ENCODE peak calls at places on chromosome 17, in nine cellular contexts. Z is cardiac fibroblast, U is body of pancreas, V is A549, Y is SK-N-SH, K is endodermal cell, T is tibial artery, H is AG04450, J is fibroblast of villous mesenchyme. C is an unnamed sample.

GRCh38 chr17:59149841-59150511 is 5.0 kb downstream of the SKA2 start:
- DNase-seq in Z (no peak), U (no peak), V (peak; percentile 10), Y (no peak), K (peak; percentile 57), T (no peak), H (no peak), J (no peak), C (no peak)

GRCh38 chr17:67364847-67365761 is 1.3 kb downstream of the PSMD12 start:
- DNase-seq in Z (no peak), U (no peak), V (no peak), Y (no peak), K (no peak), T (no peak), H (no peak), J (no peak), C (no peak)

GRCh38 chr17:15398291-15398690 is 56.9 kb upstream of the TEKT3 start:
- DNase-seq in Z (peak; percentile 38), U (peak; percentile 30), V (no peak), Y (peak; percentile 57), K (peak; percentile 47), T (no peak), H (no peak), J (peak; percentile 34), C (no peak)

GRCh38 chr17:70006159-70006558 is 68.9 kb upstream of the KCNJ16 start:
- DNase-seq in Z (peak; percentile 90), U (no peak), V (no peak), Y (no peak), K (no peak), T (no peak), H (no peak), J (no peak), C (no peak)

GRCh38 chr17:17778308-17779014 is 58.3 kb downstream of the SREBF1 start:
- DNase-seq in Z (peak; percentile 28), U (peak; percentile 59), V (no peak), Y (peak; percentile 68), K (no peak), T (no peak), H (peak; percentile 73), J (peak; percentile 94), C (no peak)

GRCh38 chr17:21548236-21548635 is 144.1 kb upstream of the KCNJ18 start:
- DNase-seq in Z (no peak), U (no peak), V (no peak), Y (no peak), K (no peak), T (no peak), H (no peak), J (no peak), C (no peak)

GRCh38 chr17:63775420-63775819 is 1.4 kb downstream of the DDX42 start:
- DNase-seq in Z (peak; percentile 11), U (no peak), V (no peak), Y (peak; percentile 20), K (peak; percentile 74), T (no peak), H (no peak), J (peak; percentile 23), C (no peak)

GRCh38 chr17:17892009-17892408 is 55.2 kb upstream of the SREBF1 start:
- DNase-seq in Z (no peak), U (no peak), V (no peak), Y (no peak), K (peak; percentile 71), T (no peak), H (no peak), J (no peak), C (no peak)

GRCh38 chr17:4920351-4921048 is 11.6 kb upstream of the GP1BA start:
- DNase-seq in Z (peak; percentile 65), U (peak; percentile 50), V (no peak), Y (no peak), K (no peak), T (no peak), H (no peak), J (peak; percentile 80), C (no peak)

GRCh38 chr17:49031965-49032928 is 35.1 kb downstream of the IGF2BP1 start:
- DNase-seq in Z (peak; percentile 89), U (peak; percentile 58), V (peak; percentile 87), Y (peak; percentile 88), K (peak; percentile 90), T (no peak), H (peak; percentile 60), J (peak; percentile 86), C (peak; percentile 22)

GRCh38 chr17:46972346-46972745 is 6.7 kb downstream of the RPRML start:
- DNase-seq in Z (no peak), U (peak; percentile 34), V (no peak), Y (no peak), K (no peak), T (no peak), H (no peak), J (no peak), C (no peak)

GRCh38 chr17:32943647-32944191 is 15.8 kb downstream of the TMEM98 start:
- DNase-seq in Z (peak; percentile 67), U (peak; percentile 71), V (no peak), Y (no peak), K (peak; percentile 50), T (no peak), H (peak; percentile 38), J (peak; percentile 88), C (peak; percentile 75)

GRCh38 chr17:15112881-15113617 is 152.1 kb downstream of the PMP22 start:
- DNase-seq in Z (no peak), U (no peak), V (no peak), Y (no peak), K (peak; percentile 39), T (no peak), H (no peak), J (no peak), C (no peak)

GRCh38 chr17:79513805-79514535 is 96.9 kb downstream of the RBFOX3 start:
- DNase-seq in Z (no peak), U (no peak), V (peak; percentile 34), Y (no peak), K (no peak), T (no peak), H (no peak), J (no peak), C (no peak)

GRCh38 chr17:41334385-41334784 is 16.2 kb downstream of the KRT33A start:
- DNase-seq in Z (no peak), U (no peak), V (no peak), Y (no peak), K (peak; percentile 82), T (no peak), H (no peak), J (no peak), C (no peak)

GRCh38 chr17:44417553-44417952 is 28.1 kb upstream of the ITGA2B start:
- DNase-seq in Z (peak; percentile 80), U (peak; percentile 25), V (peak; percentile 47), Y (no peak), K (no peak), T (no peak), H (peak; percentile 68), J (peak; percentile 40), C (peak; percentile 86)

GRCh38 chr17:57410169-57410568 is 153.8 kb downstream of the MSI2 start:
- DNase-seq in Z (no peak), U (no peak), V (no peak), Y (no peak), K (peak; percentile 63), T (no peak), H (no peak), J (no peak), C (no peak)

DNA sequence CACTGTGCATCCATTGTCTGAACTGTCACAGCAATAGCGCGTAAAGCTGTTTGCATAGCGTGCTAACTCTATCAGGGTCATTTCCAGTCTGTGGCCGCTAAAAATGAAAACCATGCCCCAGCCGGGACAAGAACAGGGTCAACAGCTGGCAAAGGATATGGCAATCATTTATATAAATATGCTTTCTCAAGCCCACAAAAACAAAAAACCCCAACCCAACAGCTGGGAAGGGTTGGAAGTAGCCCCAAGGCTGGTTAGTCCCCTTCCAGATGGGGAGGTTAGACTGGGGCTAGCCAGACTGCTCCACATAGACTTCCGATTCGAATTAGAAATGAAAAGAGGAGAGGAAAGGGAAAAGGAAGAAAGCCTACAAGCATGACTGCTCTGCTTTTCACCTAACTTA is 203.3 kb upstream of the TBX2 start:
- DNase-seq in Z (no peak), U (no peak), V (no peak), Y (peak; percentile 75), K (no peak), T (no peak), H (peak; percentile 6), J (peak; percentile 72), C (no peak)
- H3K4me3 ChIP-seq in Z (no peak overlapping the region), U (no peak overlapping the region), V (no peak overlapping the region), Y (peak overlapping the region; percentile 13), K (no peak overlapping the region), T (peak overlapping the region; percentile 14), H (peak overlapping the region; percentile 26), J (peak overlapping the region; percentile 16), C (no peak overlapping the region)

GRCh38 chr17:74493381-74493833 is 27.0 kb downstream of the CD300A start:
- DNase-seq in Z (peak; percentile 65), U (peak; percentile 77), V (peak; percentile 75), Y (peak; percentile 81), K (peak; percentile 97), T (peak; percentile 54), H (no peak), J (peak; percentile 54), C (peak; percentile 64)
- TF ChIP-seq CTCF in Z (peak; percentile 84), U (peak; percentile 89), V (peak; percentile 90), Y (peak; percentile 74), K (peak; percentile 95), T (peak; percentile 87), H (peak; percentile 86), J (peak; percentile 83), C (peak; percentile 96)

GRCh38 chr17:2023692-2024571 is 1.2 kb downstream of the RTN4RL1 start:
- DNase-seq in Z (peak; percentile 51), U (peak; percentile 84), V (peak; percentile 64), Y (peak; percentile 76), K (peak; percentile 97), T (peak; percentile 72), H (no peak), J (no peak), C (no peak)
- H3K4me3 ChIP-seq in Z (peak overlapping the region; percentile 26), U (peak overlapping the region; percentile 29), V (peak overlapping the region; percentile 43), Y (peak overlapping the region; percentile 42), K (peak overlapping the region; percentile 86), T (peak overlapping the region; percentile 50), H (peak overlapping the region; percentile 13), J (peak overlapping the region; percentile 18), C (peak overlapping the region; percentile 11)

GRCh38 chr17:30982855-30983254 is 12.0 kb downstream of the RNF135 start:
- DNase-seq in Z (no peak), U (no peak), V (no peak), Y (no peak), K (no peak), T (no peak), H (no peak), J (no peak), C (no peak)

GRCh38 chr17:30981531-30982519 is 11.0 kb downstream of the RNF135 start:
- DNase-seq in Z (no peak), U (no peak), V (no peak), Y (no peak), K (peak; percentile 45), T (no peak), H (no peak), J (no peak), C (no peak)
- TF ChIP-seq CTCF in Z (no peak), U (no peak), V (no peak), Y (no peak), K (no peak), T (no peak), H (no peak), J (no peak), C (no peak)

GRCh38 chr17:78376161-78376560 is 2.3 kb upstream of the PGS1 start:
- DNase-seq in Z (no peak), U (no peak), V (no peak), Y (no peak), K (no peak), T (no peak), H (no peak), J (no peak), C (no peak)
- H3K4me3 ChIP-seq in Z (no peak overlapping the region), U (no peak overlapping the region), V (no peak overlapping the region), Y (no peak overlapping the region), K (no peak overlapping the region), T (no peak overlapping the region), H (no peak overlapping the region), J (peak overlapping the region; percentile 4), C (no peak overlapping the region)

C was measured in epithelial cell of proximal tubule.